ENCODE peak calls at places on chromosomes 2 and 18, in four cellular contexts. K, P, A and O are unnamed samples.

GRCh38 chr2:181570833-181571661 is 85.9 kb downstream of the CERKL start:
- DNase-seq in K (no peak), A (no peak), P (no peak), O (no peak)

GRCh38 chr2:8684885-8685696 is 3.2 kb downstream of the ID2 start:
- DNase-seq in A (no peak), P (peak; percentile 59), K (peak; percentile 80), O (no peak)

GRCh38 chr2:191155608-191156071 is 4.8 kb upstream of the STAT4 start:
- DNase-seq in K (no peak), P (no peak), A (no peak), O (peak; percentile 48)

GRCh38 chr18:48227206-48227605 is 182.0 kb downstream of the ZBTB7C start:
- DNase-seq in P (no peak), K (no peak), A (no peak), O (no peak)

GRCh38 chr2:63983986-63984605 is 35.1 kb downstream of the VPS54 start:
- DNase-seq in A (no peak), P (peak; percentile 98), K (no peak), O (peak; percentile 31)

GRCh38 chr2:67221266-67221665 is 175.9 kb upstream of the ETAA1 start:
- DNase-seq in K (no peak), P (no peak), A (no peak), O (no peak)

GRCh38 chr2:198706683-198707082 is 751.1 kb downstream of the SATB2 start:
- DNase-seq in K (no peak), P (no peak), A (no peak), O (no peak)

GRCh38 chr18:26813043-26813442 is 52.5 kb downstream of the AQP4 start:
- DNase-seq in K (no peak), P (peak; percentile 56), A (peak; percentile 16), O (peak; percentile 50)

GRCh38 chr2:141703506-141703905 is 427.3 kb downstream of the LRP1B start:
- DNase-seq in P (no peak), K (no peak), A (no peak), O (no peak)

GRCh38 chr2:187408926-187409325 is 39.1 kb downstream of the CALCRL start:
- DNase-seq in K (no peak), P (no peak), A (no peak), O (no peak)

GRCh38 chr2:113692698-113693428 is 63.6 kb downstream of the SLC35F5 start:
- DNase-seq in A (peak; percentile 78), K (no peak), P (no peak), O (no peak)

GRCh38 chr2:181239400-181239799 is 217.8 kb upstream of the ITGA4 start:
- DNase-seq in P (peak; percentile 13), K (no peak), A (no peak), O (no peak)

GRCh38 chr2:18117592-18117991 is 239.1 kb downstream of the KCNS3 start:
- DNase-seq in K (peak; percentile 56), P (peak; percentile 35), A (no peak), O (peak; percentile 19)

GRCh38 chr2:147500229-147500628 is 344.6 kb upstream of the ACVR2A start:
- DNase-seq in A (no peak), K (no peak), P (no peak), O (no peak)

GRCh38 chr2:201928363-201928762 is 105.3 kb upstream of the FZD7 start:
- DNase-seq in P (no peak), A (no peak), K (no peak), O (no peak)

GRCh38 chr2:15601681-15602080 is 10.0 kb downstream of the DDX1 start:
- DNase-seq in P (no peak), A (no peak), K (no peak), O (no peak)

GRCh38 chr2:174748948-174749347 is 15.3 kb downstream of the CHRNA1 start:
- DNase-seq in P (peak; percentile 59), A (no peak), K (peak; percentile 89), O (peak; percentile 77)

GRCh38 chr2:29841386-29842004 is 79.9 kb downstream of the ALK start:
- DNase-seq in P (peak; percentile 30), A (peak; percentile 7), K (peak; percentile 59), O (peak; percentile 60)

GRCh38 chr2:101690547-101691182 is 6.8 kb upstream of the MAP4K4 start:
- DNase-seq in K (no peak), P (peak; percentile 48), A (no peak), O (no peak)

GRCh38 chr2:230498506-230499107 is 82.6 kb downstream of the SP100 start:
- DNase-seq in P (no peak), A (no peak), K (no peak), O (no peak)

GRCh38 chr2:54329482-54330225 is 73.6 kb upstream of the TSPYL6 start:
- DNase-seq in A (no peak), P (peak; percentile 44), K (no peak), O (peak; percentile 28)

GRCh38 chr2:199690225-199690624 is 160.8 kb downstream of the FTCDNL1 start:
- DNase-seq in P (no peak), K (no peak), A (no peak), O (no peak)

GRCh38 chr2:67954125-67954748 is 108.6 kb downstream of the C1D start:
- DNase-seq in K (no peak), P (peak; percentile 83), A (no peak), O (no peak)

GRCh38 chr2:11437602-11438001 is 28.4 kb downstream of the E2F6 start:
- DNase-seq in K (no peak), P (no peak), A (no peak), O (peak; percentile 41)

GRCh38 chr2:148978736-148979135 is 59.8 kb upstream of the LYPD6B start:
- DNase-seq in K (no peak), A (no peak), P (no peak), O (no peak)

GRCh38 chr2:10265328-10266132 is 37.2 kb upstream of the HPCAL1 start:
- DNase-seq in A (no peak), P (no peak), K (no peak), O (no peak)

GRCh38 chr2:39913648-39914456 is 134.8 kb upstream of the THUMPD2 start:
- DNase-seq in K (no peak), A (peak; percentile 7), P (peak; percentile 60), O (peak; percentile 57)

GRCh38 chr2:160051374-160051800 is 11.0 kb downstream of the PLA2R1 start:
- DNase-seq in A (no peak), K (no peak), P (no peak), O (no peak)

GRCh38 chr2:68831688-68832087 is 39.5 kb downstream of the BMP10 start:
- DNase-seq in P (no peak), A (no peak), K (no peak), O (no peak)

GRCh38 chr2:241656190-241656741 is 18.8 kb downstream of the ATG4B start:
- DNase-seq in K (no peak), A (no peak), P (no peak), O (no peak)

GRCh38 chr2:80117401-80117800 is 187.2 kb downstream of the LRRTM1 start:
- DNase-seq in A (no peak), P (no peak), K (no peak), O (no peak)

GRCh38 chr2:124382067-124382618 is 357.1 kb downstream of the CNTNAP5 start:
- DNase-seq in A (no peak), P (no peak), K (no peak), O (no peak)
- TF ChIP-seq TCF12 in A (no peak), P (no peak), K (no peak), O (no peak)

GRCh38 chr2:3000968-3001367 is 376.6 kb downstream of the EIPR1 start:
- DNase-seq in K (no peak), P (no peak), A (no peak), O (no peak)

GRCh38 chr2:3007135-3007534 is 370.5 kb downstream of the EIPR1 start:
- DNase-seq in P (no peak), A (no peak), K (no peak), O (no peak)

GRCh38 chr2:3005859-3006258 is 371.8 kb downstream of the EIPR1 start:
- DNase-seq in A (no peak), K (no peak), P (no peak), O (no peak)

DNA sequence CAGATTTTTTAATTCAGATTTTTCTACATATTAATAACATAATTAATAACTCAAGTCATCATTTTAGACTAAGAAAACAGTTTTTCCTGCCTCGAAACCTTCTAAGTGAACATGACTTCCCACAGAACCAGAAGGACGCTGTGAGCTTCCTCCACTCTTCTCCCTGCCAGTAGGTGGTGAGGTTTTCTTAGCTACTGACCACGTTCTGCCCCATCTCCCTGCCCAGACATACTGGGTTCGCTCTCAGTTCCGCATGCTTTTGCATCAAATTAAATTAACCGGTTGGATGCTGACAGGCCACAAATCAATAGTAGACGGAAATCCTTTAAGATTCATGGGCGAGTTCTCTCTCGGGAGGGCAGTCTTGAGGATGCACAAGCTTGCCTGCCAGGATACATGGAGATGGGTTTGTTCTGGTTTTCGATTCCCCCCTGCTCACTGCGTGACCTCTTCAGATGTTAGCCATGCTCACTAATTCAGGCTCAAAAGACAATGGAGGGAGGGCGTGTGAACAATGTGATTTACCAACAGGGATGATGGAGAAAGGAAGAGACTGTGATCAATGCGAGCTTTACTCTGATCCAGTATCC is 375.9 kb downstream of the EIPR1 start:
- DNase-seq in A (no peak), P (no peak), K (no peak), O (no peak)
- TF ChIP-seq YY1 in A (no peak), P (no peak), K (no peak), O (no peak)

GRCh38 chr18:13890962-13891361 is 24.4 kb downstream of the MC2R start:
- DNase-seq in P (no peak), K (no peak), A (no peak), O (no peak)

GRCh38 chr18:13892098-13892497 is 23.2 kb downstream of the MC2R start:
- DNase-seq in A (no peak), P (no peak), K (no peak), O (no peak)

GRCh38 chr18:13888317-13888716 is 27.0 kb downstream of the MC2R start:
- DNase-seq in A (no peak), K (no peak), P (no peak), O (no peak)

GRCh38 chr18:13893418-13893760 is 21.9 kb downstream of the MC2R start:
- DNase-seq in A (peak; percentile 63), K (no peak), P (no peak), O (no peak)

GRCh38 chr18:13889661-13890060 is 25.7 kb downstream of the MC2R start:
- DNase-seq in A (no peak), P (peak; percentile 35), K (no peak), O (no peak)
- TF ChIP-seq TCF12 in A (no peak), P (no peak), K (no peak), O (no peak)

GRCh38 chr2:233832414-233832813 is 21.9 kb downstream of the HJURP start:
- DNase-seq in K (no peak), P (no peak), A (no peak), O (no peak)
- TF ChIP-seq YY1 in K (no peak), P (no peak), A (no peak), O (no peak)

GRCh38 chr18:58657494-58657893 is 13.8 kb upstream of the MALT1 start:
- DNase-seq in P (no peak), K (no peak), A (no peak), O (no peak)

GRCh38 chr18:58660915-58661314 is 10.3 kb upstream of the MALT1 start:
- DNase-seq in P (no peak), K (no peak), A (no peak), O (no peak)

GRCh38 chr18:58659691-58660090 is 11.6 kb upstream of the MALT1 start:
- DNase-seq in P (no peak), A (no peak), K (no peak), O (no peak)

GRCh38 chr18:58662118-58662517 is 9.1 kb upstream of the MALT1 start:
- DNase-seq in A (peak; percentile 79), K (peak; percentile 11), P (no peak), O (no peak)

GRCh38 chr18:58661423-58661822 is 9.8 kb upstream of the MALT1 start:
- DNase-seq in K (peak; percentile 37), A (no peak), P (no peak), O (no peak)
- TF ChIP-seq TCF12 in K (no peak), A (no peak), P (no peak), O (no peak)